ENCODE peak calls at places on chromosomes 4 and X, in eight cellular contexts. C is cardiac muscle cell; L is heart left ventricle; V is upper lobe of right lung; Z is naive thymus-derived CD4-positive, alpha-beta T cell; R is breast epithelium; A is esophagus muscularis mucosa; P is mesenchymal stem cell. O is an unnamed sample. For H3K4me1, the result is how much of the 10 kb centered on the place peaks cover.

GRCh38 chr4:5165419-5166369 is 114.4 kb downstream of the STK32B start:
- DNase-seq in C (peak), L (no peak), V (no peak), Z (no peak), R (no peak), A (peak), P (peak), O (no peak)

GRCh38 chr4:119785963-119786362 is 157.4 kb upstream of the PDE5A start:
- DNase-seq in C (no peak), L (no peak), V (no peak), Z (no peak), R (no peak), A (no peak), P (peak), O (no peak)

GRCh38 chrX:25555521-25555920 is 539.8 kb upstream of the ARX start:
- DNase-seq in C (no peak), L (no peak), V (no peak), Z (no peak), R (no peak), A (no peak), P (no peak), O (no peak)

GRCh38 chr4:102687373-102687981 is 73.3 kb downstream of the MANBA start:
- DNase-seq in C (no peak), L (no peak), V (no peak), Z (no peak), R (no peak), A (no peak), P (peak), O (no peak)

GRCh38 chr4:24642941-24643628 is 58.7 kb upstream of the DHX15 start:
- DNase-seq in C (no peak), L (no peak), V (no peak), Z (no peak), R (no peak), A (peak), P (peak), O (no peak)

GRCh38 chrX:274904-275475 is 6.2 kb upstream of the PLCXD1 start:
- DNase-seq in C (no peak), L (peak), V (peak), Z (no peak), R (no peak), A (no peak), P (peak), O (no peak)

GRCh38 chr4:55181606-55182005 is 56.2 kb upstream of the KDR start:
- DNase-seq in C (peak), L (no peak), V (no peak), Z (no peak), R (no peak), A (no peak), P (peak), O (no peak)

GRCh38 chr4:139746430-139746829 is 80.8 kb downstream of the MGST2 start:
- DNase-seq in C (peak), L (no peak), V (no peak), Z (no peak), R (no peak), A (no peak), P (no peak), O (no peak)

GRCh38 chrX:45351478-45351877 is 150.8 kb upstream of the DIPK2B start:
- DNase-seq in C (no peak), L (no peak), V (no peak), Z (no peak), R (no peak), A (no peak), P (peak), O (no peak)

GRCh38 chr4:123785515-123785914 is 388.9 kb downstream of the SPRY1 start:
- DNase-seq in C (no peak), L (peak), V (no peak), Z (no peak), R (peak), A (peak), P (peak), O (no peak)

GRCh38 chr4:123784626-123785025 is 388.0 kb downstream of the SPRY1 start:
- DNase-seq in C (no peak), L (no peak), V (no peak), Z (no peak), R (no peak), A (no peak), P (no peak), O (no peak)

GRCh38 chr4:123786955-123787354 is 390.4 kb downstream of the SPRY1 start:
- DNase-seq in C (no peak), L (peak), V (no peak), Z (no peak), R (no peak), A (no peak), P (peak), O (no peak)

GRCh38 chr4:123787710-123788109 is 391.1 kb downstream of the SPRY1 start:
- DNase-seq in C (no peak), L (no peak), V (no peak), Z (no peak), R (no peak), A (no peak), P (no peak), O (no peak)

GRCh38 chr4:123786159-123786915 is 389.7 kb downstream of the SPRY1 start:
- DNase-seq in C (no peak), L (no peak), V (no peak), Z (no peak), R (no peak), A (no peak), P (no peak), O (no peak)
- H3K4me1 ChIP-seq in C (under half), L (under half), V (under half), Z (under half), R (under half), A (half or more), P (under half), O (under half)

GRCh38 chr4:8305851-8306361 is 36.4 kb downstream of the HTRA3 start:
- DNase-seq in C (no peak), L (peak), V (peak), Z (no peak), R (no peak), A (no peak), P (no peak), O (no peak)

GRCh38 chr4:8302331-8302730 is 32.8 kb downstream of the HTRA3 start:
- DNase-seq in C (no peak), L (no peak), V (no peak), Z (no peak), R (no peak), A (no peak), P (no peak), O (no peak)

GRCh38 chr4:8304827-8305695 is 35.5 kb downstream of the HTRA3 start:
- DNase-seq in C (no peak), L (peak), V (no peak), Z (no peak), R (no peak), A (no peak), P (no peak), O (no peak)

GRCh38 chr4:8303081-8303480 is 33.5 kb downstream of the HTRA3 start:
- DNase-seq in C (no peak), L (no peak), V (no peak), Z (no peak), R (no peak), A (no peak), P (no peak), O (no peak)

DNA sequence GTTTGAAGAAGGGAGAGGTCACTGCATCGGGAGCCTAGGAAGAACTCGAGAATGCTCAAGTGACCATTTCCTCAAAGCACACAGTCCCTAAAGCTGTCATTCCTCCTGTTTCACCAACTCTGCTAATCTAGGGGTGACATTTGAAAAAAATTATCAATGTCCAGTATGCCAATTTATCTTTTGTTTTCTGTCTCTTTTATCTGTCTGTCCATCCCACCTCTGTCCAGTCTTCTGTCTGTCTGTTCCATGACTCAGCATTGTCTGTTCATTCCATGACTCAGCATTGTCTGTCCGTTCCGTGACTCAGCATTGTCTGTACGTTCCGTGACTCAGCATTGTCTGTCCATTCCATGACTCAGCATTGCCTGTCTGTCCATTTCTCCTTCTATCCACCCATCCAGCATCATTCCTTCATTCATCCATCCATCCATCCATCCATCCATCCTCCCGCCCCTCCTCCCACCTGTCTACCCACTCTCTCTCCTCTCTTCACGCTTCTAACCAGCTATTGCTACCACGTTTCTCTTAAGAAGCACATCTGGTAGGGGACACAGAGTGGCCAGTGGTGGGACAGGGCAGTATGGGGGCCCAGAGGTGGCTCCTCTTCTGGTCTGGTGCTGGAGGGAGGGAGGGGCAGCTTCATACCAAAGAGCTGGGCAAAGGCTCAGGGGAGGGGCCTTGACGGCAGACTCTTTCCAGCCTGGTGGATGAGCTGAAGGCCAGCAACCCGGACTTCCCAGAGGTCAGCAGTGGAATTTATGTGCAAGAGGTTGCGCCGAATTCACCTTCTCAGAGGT is 34.1 kb downstream of the HTRA3 start:
- DNase-seq in C (no peak), L (no peak), V (no peak), Z (no peak), R (no peak), A (no peak), P (peak), O (no peak)
- H3K4me1 ChIP-seq in C (under half), L (under half), V (under half), Z (under half), R (under half), A (under half), P (under half), O (under half)

GRCh38 chr4:184856277-184856609 is 30.5 kb upstream of the ACSL1 start:
- DNase-seq in C (no peak), L (no peak), V (no peak), Z (no peak), R (no peak), A (no peak), P (no peak), O (no peak)
- H3K4me1 ChIP-seq in C (under half), L (under half), V (under half), Z (under half), R (under half), A (under half), P (under half), O (under half)

DNA sequence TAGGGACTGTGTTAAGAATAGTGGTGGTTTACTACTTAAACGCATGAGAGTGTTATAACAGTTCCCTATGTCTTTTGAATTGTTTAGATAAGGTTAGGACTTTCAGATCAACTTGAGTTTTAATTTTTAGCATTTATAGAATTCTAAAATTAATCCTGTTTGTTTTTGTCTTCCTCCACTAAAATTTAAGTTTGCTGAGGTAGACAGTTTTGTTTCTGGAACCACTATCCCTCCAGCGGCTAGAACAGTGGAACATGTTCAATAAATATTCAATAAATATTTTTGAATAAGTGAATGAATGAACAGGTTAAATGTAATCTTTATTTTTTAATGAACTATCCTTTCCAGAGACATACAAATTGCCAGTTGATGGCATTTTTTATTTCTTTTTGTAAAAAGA is 58.4 kb downstream of the GAB1 start:
- DNase-seq in C (no peak), L (no peak), V (no peak), Z (no peak), R (no peak), A (no peak), P (no peak), O (no peak)
- H3K4me1 ChIP-seq in C (under half), L (under half), V (half or more), Z (under half), R (under half), A (half or more), P (under half), O (under half)

GRCh38 chr4:10002278-10002677 is 19.0 kb downstream of the SLC2A9 start:
- DNase-seq in C (no peak), L (no peak), V (no peak), Z (no peak), R (no peak), A (no peak), P (no peak), O (no peak)

GRCh38 chr4:10001757-10002156 is 19.5 kb downstream of the SLC2A9 start:
- DNase-seq in C (no peak), L (no peak), V (no peak), Z (no peak), R (no peak), A (no peak), P (no peak), O (no peak)

GRCh38 chr4:10006236-10006603 is 15.1 kb downstream of the SLC2A9 start:
- DNase-seq in C (no peak), L (no peak), V (no peak), Z (no peak), R (peak), A (no peak), P (no peak), O (no peak)

GRCh38 chr4:10005632-10006031 is 15.7 kb downstream of the SLC2A9 start:
- DNase-seq in C (no peak), L (no peak), V (no peak), Z (no peak), R (no peak), A (no peak), P (no peak), O (no peak)

GRCh38 chr4:10003666-10004065 is 17.6 kb downstream of the SLC2A9 start:
- DNase-seq in C (no peak), L (no peak), V (no peak), Z (no peak), R (no peak), A (no peak), P (no peak), O (no peak)
- H3K4me1 ChIP-seq in C (under half), L (under half), V (under half), Z (under half), R (under half), A (under half), P (under half), O (under half)

GRCh38 chrX:154349979-154350378 is 24.5 kb downstream of the FLNA start:
- DNase-seq in C (peak), L (no peak), V (no peak), Z (no peak), R (no peak), A (no peak), P (no peak), O (no peak)
- H3K4me1 ChIP-seq in C (under half), L (under half), V (under half), Z (half or more), R (under half), A (under half), P (under half), O (half or more)

GRCh38 chr4:137529432-137529831 is 2.9 kb downstream of the PCDH18 start:
- DNase-seq in C (no peak), L (no peak), V (no peak), Z (no peak), R (no peak), A (no peak), P (no peak), O (no peak)
- H3K4me1 ChIP-seq in C (under half), L (under half), V (under half), Z (under half), R (under half), A (under half), P (under half), O (under half)

DNA sequence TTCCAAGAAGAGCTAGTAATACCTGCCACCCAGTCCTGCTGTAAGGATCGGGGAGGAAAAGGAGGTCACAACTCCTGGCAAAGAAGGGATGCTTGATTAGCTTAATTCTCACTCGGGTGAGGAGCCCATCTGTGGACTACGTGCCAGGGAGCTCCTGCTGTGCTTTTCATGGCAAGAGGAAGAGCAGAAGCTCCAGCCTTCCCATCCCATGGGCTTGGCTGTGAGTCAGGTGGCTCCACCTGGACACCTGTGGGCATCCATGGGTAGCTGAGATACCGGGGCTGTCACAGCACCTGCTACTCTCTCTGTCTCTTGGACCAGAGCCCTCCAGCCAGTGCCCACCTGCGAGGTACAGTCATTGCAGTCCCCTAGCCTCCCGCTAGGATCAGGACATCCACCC is 18.0 kb downstream of the CLNK start:
- DNase-seq in C (no peak), L (no peak), V (no peak), Z (no peak), R (no peak), A (no peak), P (no peak), O (no peak)
- H3K4me1 ChIP-seq in C (under half), L (under half), V (under half), Z (under half), R (under half), A (under half), P (under half), O (under half)

DNA sequence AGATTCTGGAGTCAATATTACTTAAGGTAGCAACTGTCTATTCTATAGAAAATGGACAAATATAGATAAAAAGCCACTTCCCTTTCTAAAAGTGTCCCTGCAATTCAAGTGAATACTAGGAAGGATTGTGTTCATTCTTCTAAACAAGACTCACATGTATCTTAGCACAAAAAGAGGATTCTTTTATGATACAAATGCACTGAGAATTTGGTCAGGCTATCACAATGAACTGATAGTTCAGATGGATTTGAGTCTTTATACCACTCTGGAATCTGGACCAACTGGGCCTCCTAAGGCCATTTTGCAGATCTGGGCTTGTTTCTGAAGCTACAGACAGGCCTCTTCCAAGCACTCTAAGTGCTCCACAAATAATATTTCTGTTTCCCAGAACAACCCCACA is 7.1 kb downstream of the PKD2 start:
- DNase-seq in C (no peak), L (no peak), V (no peak), Z (no peak), R (no peak), A (no peak), P (no peak), O (no peak)
- H3K4me1 ChIP-seq in C (under half), L (under half), V (under half), Z (under half), R (under half), A (half or more), P (under half), O (under half)

DNA sequence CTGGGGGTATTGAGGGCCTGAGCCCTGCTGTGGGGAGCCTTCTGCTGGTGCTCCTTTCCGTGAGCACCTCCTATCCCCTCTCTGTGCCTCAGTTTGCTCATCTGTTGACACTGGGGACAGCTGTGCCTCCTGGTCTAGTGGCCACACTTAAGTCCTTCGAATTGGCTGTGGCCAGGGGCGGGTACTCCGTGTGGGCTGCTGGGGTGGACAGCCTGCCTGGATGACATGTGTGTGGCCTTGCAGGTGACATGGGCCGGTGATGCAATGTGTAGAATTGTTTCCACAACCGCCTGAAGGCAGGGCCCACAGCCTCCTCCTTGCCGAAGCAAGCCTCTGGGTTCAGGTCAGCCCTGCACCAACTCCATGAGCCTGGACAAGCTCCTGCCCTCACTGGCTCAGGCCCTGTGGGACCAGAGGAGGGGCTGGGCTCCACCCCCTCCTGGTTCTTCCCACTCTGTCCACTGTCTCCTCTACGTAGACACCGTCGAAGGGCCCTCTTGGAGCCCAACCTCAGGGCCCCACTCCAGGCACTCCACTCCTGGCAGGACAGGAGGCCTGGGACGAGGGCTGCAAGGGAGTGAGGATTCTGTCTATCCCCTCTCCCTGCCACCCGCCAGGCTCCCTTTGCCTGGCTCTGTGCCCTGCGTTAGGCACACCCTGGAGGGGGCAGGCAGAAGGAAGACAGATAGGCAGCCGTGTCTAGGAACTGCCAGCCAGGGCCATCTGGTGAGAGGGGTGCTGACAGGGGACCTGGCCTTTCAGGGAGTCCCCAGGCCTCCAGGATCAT is 1.2 kb downstream of the SH3BP2 start:
- DNase-seq in C (no peak), L (peak), V (peak), Z (no peak), R (peak), A (no peak), P (peak), O (no peak)
- H3K4me1 ChIP-seq in C (under half), L (under half), V (half or more), Z (under half), R (under half), A (half or more), P (half or more), O (under half)